ENCODE peak calls at places on chromosomes 12 and 14, in eight cellular contexts. E is fibroblast of lung, F is astrocyte, B is PC-3, Z is transverse colon, O is stomach, M is fibroblast of mammary gland, V is thoracic aorta. P is an unnamed sample.

GRCh38 chr14:23294734-23295561 is 7.7 kb downstream of the PPP1R3E start:
- DNase-seq in E (peak), F (no peak), B (peak), Z (peak), O (peak), M (peak), V (no peak), P (no peak)

GRCh38 chr14:77324816-77325745 is 4.2 kb downstream of the GSTZ1 start:
- DNase-seq in E (no peak), F (no peak), B (no peak), Z (no peak), O (no peak), M (no peak), V (no peak), P (no peak)

GRCh38 chr14:83071888-83072501 is 1538.3 kb upstream of the SEL1L start:
- DNase-seq in E (no peak), F (no peak), B (peak), Z (no peak), O (no peak), M (peak), V (no peak), P (no peak)

GRCh38 chr12:10689146-10689545 is 15.3 kb upstream of the STYK1 start:
- DNase-seq in E (no peak), F (no peak), B (no peak), Z (no peak), O (no peak), M (no peak), V (no peak), P (no peak)

GRCh38 chr14:59273737-59274136 is 85.3 kb downstream of the DAAM1 start:
- DNase-seq in E (no peak), F (no peak), B (no peak), Z (no peak), O (no peak), M (peak), V (no peak), P (no peak)

GRCh38 chr14:88904864-88905263 is 80.4 kb downstream of the TTC8 start:
- DNase-seq in E (peak), F (peak), B (no peak), Z (no peak), O (no peak), M (no peak), V (no peak), P (no peak)

GRCh38 chr14:77421241-77421640 is 2.1 kb downstream of the NOXRED1 start:
- DNase-seq in E (peak), F (no peak), B (peak), Z (no peak), O (no peak), M (no peak), V (no peak), P (no peak)

GRCh38 chr14:24441904-24442239 is 704 bp downstream of the SDR39U1 start:
- DNase-seq in E (peak), F (peak), B (peak), Z (peak), O (no peak), M (peak), V (no peak), P (no peak)

GRCh38 chr12:66035289-66035961 is 95.1 kb downstream of the LLPH start:
- DNase-seq in E (peak), F (peak), B (peak), Z (no peak), O (no peak), M (peak), V (no peak), P (no peak)

GRCh38 chr14:31269599-31270195 is 62.1 kb upstream of the HECTD1 start:
- DNase-seq in E (no peak), F (peak), B (no peak), Z (no peak), O (no peak), M (no peak), V (no peak), P (no peak)

GRCh38 chr14:86035882-86036281 is 505.9 kb downstream of the FLRT2 start:
- DNase-seq in E (no peak), F (no peak), B (peak), Z (no peak), O (no peak), M (peak), V (no peak), P (no peak)

GRCh38 chr12:56571131-56571530 is 49.5 kb downstream of the RBMS2 start:
- DNase-seq in E (no peak), F (no peak), B (no peak), Z (no peak), O (no peak), M (no peak), V (no peak), P (no peak)

GRCh38 chr12:96876966-96877365 is 30.1 kb upstream of the NEDD1 start:
- DNase-seq in E (peak), F (peak), B (peak), Z (no peak), O (no peak), M (peak), V (no peak), P (no peak)

GRCh38 chr12:5071496-5071895 is 27.8 kb downstream of the KCNA5 start:
- DNase-seq in E (no peak), F (no peak), B (no peak), Z (no peak), O (no peak), M (no peak), V (no peak), P (no peak)

GRCh38 chr12:31118831-31119530 is 45.3 kb downstream of the DDX11 start:
- DNase-seq in E (no peak), F (no peak), B (no peak), Z (no peak), O (peak), M (no peak), V (no peak), P (no peak)

GRCh38 chr14:32192712-32193373 is 9.0 kb upstream of the RNU6-7 start:
- DNase-seq in E (no peak), F (no peak), B (no peak), Z (no peak), O (no peak), M (no peak), V (no peak), P (no peak)

GRCh38 chr14:30966415-30967363 is 58.8 kb upstream of the AP4S1 start:
- DNase-seq in E (peak), F (peak), B (peak), Z (no peak), O (no peak), M (no peak), V (no peak), P (no peak)

GRCh38 chr12:127773520-127773919 is 493.4 kb upstream of the TMEM132C start:
- DNase-seq in E (no peak), F (no peak), B (peak), Z (no peak), O (no peak), M (no peak), V (no peak), P (no peak)

GRCh38 chr14:24425704-24426103 is 3.8 kb downstream of the CBLN3 start:
- DNase-seq in E (peak), F (peak), B (peak), Z (no peak), O (no peak), M (peak), V (no peak), P (no peak)

GRCh38 chr14:91327201-91327600 is 82.7 kb upstream of the GPR68 start:
- DNase-seq in E (no peak), F (no peak), B (no peak), Z (no peak), O (no peak), M (no peak), V (no peak), P (no peak)

GRCh38 chr12:131012279-131013069 is 58.8 kb downstream of the ADGRD1 start:
- DNase-seq in E (no peak), F (no peak), B (no peak), Z (no peak), O (no peak), M (no peak), V (no peak), P (no peak)

GRCh38 chr12:38527631-38528030 is 211.1 kb downstream of the ALG10B start:
- DNase-seq in E (no peak), F (no peak), B (peak), Z (no peak), O (no peak), M (no peak), V (no peak), P (no peak)

GRCh38 chr12:9759680-9760592 is 765 bp downstream of the CD69 start:
- DNase-seq in E (no peak), F (no peak), B (no peak), Z (no peak), O (no peak), M (no peak), V (no peak), P (no peak)

GRCh38 chr14:54881235-54881760 is 21.3 kb downstream of the GCH1 start:
- DNase-seq in E (peak), F (peak), B (no peak), Z (no peak), O (no peak), M (peak), V (no peak), P (no peak)

GRCh38 chr14:54877703-54878021 is 25.0 kb downstream of the GCH1 start:
- DNase-seq in E (no peak), F (no peak), B (no peak), Z (no peak), O (no peak), M (no peak), V (no peak), P (no peak)

GRCh38 chr14:54877015-54877702 is 25.5 kb downstream of the GCH1 start:
- DNase-seq in E (peak), F (peak), B (no peak), Z (no peak), O (no peak), M (peak), V (no peak), P (no peak)

GRCh38 chr14:54882521-54882920 is 20.1 kb downstream of the GCH1 start:
- DNase-seq in E (no peak), F (no peak), B (no peak), Z (no peak), O (no peak), M (no peak), V (no peak), P (no peak)

GRCh38 chr14:54881761-54882401 is 20.7 kb downstream of the GCH1 start:
- DNase-seq in E (no peak), F (no peak), B (no peak), Z (no peak), O (no peak), M (peak), V (no peak), P (no peak)
- H3K4me3 ChIP-seq in E (peak), F (peak), B (no peak), Z (peak), O (peak), M (peak), V (peak), P (no peak)

DNA sequence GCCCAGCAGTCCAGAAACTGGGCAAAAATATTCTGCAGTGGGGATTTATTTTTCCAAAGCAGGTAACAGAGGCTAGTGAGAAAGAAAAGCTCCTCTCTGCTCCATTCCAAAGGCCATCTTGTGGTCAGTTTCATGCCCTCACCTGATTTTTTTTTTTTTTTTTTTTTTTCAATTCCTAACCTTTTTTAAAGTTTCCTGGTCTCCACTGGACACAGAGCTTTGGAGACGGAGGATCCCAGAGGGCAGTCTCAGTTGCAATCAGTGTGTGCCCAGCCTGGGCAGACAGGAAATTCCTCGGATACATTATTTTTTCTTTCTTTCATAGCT is 178.7 kb upstream of the BCL2L14 start:
- DNase-seq in E (no peak), F (no peak), B (no peak), Z (no peak), O (no peak), M (no peak), V (no peak), P (no peak)
- TF ChIP-seq CTCF in E (peak), F (no peak), B (no peak), Z (no peak), O (no peak), M (peak), V (peak), P (peak)

GRCh38 chr14:20782280-20782890 is 1.3 kb downstream of the RNASE6 start:
- DNase-seq in E (no peak), F (no peak), B (peak), Z (no peak), O (no peak), M (no peak), V (no peak), P (peak)
- H3K4me3 ChIP-seq in E (no peak), F (no peak), B (no peak), Z (peak), O (no peak), M (no peak), V (peak), P (no peak)

DNA sequence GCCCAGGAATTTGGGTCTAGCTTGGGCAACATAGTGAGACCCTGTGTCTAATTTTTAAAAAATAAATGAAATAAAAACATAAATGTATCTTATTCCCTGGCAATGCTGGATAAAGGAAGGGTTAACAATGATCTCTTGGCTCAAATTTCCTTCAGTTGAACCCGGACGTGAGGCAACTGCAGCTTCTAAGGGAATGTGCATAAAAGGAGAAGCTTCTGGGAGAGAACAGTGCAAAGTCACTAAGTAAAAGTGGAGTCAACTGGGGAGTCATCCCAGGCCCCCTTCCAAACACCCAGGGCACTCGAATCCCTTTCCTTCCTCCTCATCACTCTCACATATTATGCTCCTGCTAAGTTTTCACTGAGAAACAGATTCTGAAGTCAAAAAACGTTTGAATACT is 147.3 kb downstream of the PPM1H start:
- DNase-seq in E (no peak), F (no peak), B (no peak), Z (no peak), O (no peak), M (no peak), V (no peak), P (no peak)
- TF ChIP-seq CTCF in E (no peak), F (no peak), B (no peak), Z (no peak), O (no peak), M (no peak), V (no peak), P (no peak)

GRCh38 chr12:106113446-106114083 is 25.2 kb downstream of the NUAK1 start:
- DNase-seq in E (peak), F (no peak), B (no peak), Z (no peak), O (no peak), M (no peak), V (no peak), P (no peak)
- H3K4me3 ChIP-seq in E (no peak), F (peak), B (peak), Z (no peak), O (no peak), M (no peak), V (no peak), P (no peak)

GRCh38 chr14:104870368-104871144 is 5.5 kb downstream of the CEP170B start:
- DNase-seq in E (no peak), F (no peak), B (peak), Z (peak), O (peak), M (no peak), V (no peak), P (no peak)
- TF ChIP-seq CTCF in E (no peak), F (no peak), B (peak), Z (peak), O (peak), M (peak), V (peak), P (peak)

GRCh38 chr12:6905414-6906040 is 905 bp downstream of the LRRC23 start:
- DNase-seq in E (no peak), F (no peak), B (no peak), Z (no peak), O (no peak), M (no peak), V (no peak), P (no peak)
- H3K4me3 ChIP-seq in E (peak), F (peak), B (peak), Z (peak), O (peak), M (peak), V (peak), P (peak)

GRCh38 chr14:94051115-94051514 is 25.0 kb downstream of the OTUB2 start:
- DNase-seq in E (peak), F (peak), B (peak), Z (peak), O (peak), M (peak), V (no peak), P (no peak)
- TF ChIP-seq CTCF in E (peak), F (peak), B (peak), Z (peak), O (no peak), M (peak), V (no peak), P (peak)

GRCh38 chr14:71541271-71541670 is 391.0 kb upstream of the RGS6 start:
- DNase-seq in E (no peak), F (no peak), B (no peak), Z (no peak), O (no peak), M (no peak), V (no peak), P (no peak)

GRCh38 chr14:71538288-71538687 is 393.9 kb upstream of the RGS6 start:
- DNase-seq in E (no peak), F (no peak), B (no peak), Z (no peak), O (no peak), M (no peak), V (no peak), P (no peak)

GRCh38 chr14:71538949-71539659 is 393.1 kb upstream of the RGS6 start:
- DNase-seq in E (no peak), F (no peak), B (peak), Z (no peak), O (no peak), M (peak), V (no peak), P (no peak)

GRCh38 chr14:71539660-71540285 is 392.5 kb upstream of the RGS6 start:
- DNase-seq in E (no peak), F (no peak), B (no peak), Z (no peak), O (no peak), M (no peak), V (no peak), P (no peak)

GRCh38 chr14:71541973-71542730 is 390.1 kb upstream of the RGS6 start:
- DNase-seq in E (no peak), F (no peak), B (no peak), Z (no peak), O (no peak), M (no peak), V (no peak), P (no peak)
- H3K4me3 ChIP-seq in E (no peak), F (no peak), B (no peak), Z (no peak), O (no peak), M (no peak), V (no peak), P (no peak)

GRCh38 chr12:102948941-102949352 is 8.5 kb upstream of the ASCL1 start:
- DNase-seq in E (peak), F (no peak), B (peak), Z (peak), O (peak), M (peak), V (no peak), P (no peak)
- TF ChIP-seq CTCF in E (peak), F (peak), B (peak), Z (peak), O (peak), M (peak), V (peak), P (peak)

P was measured in LNCaP clone FGC.